ENCODE peak calls at places on chromosomes 1 and 21, in four cellular contexts. One of them, this sample, is unnamed.

GRCh38 chr21:25639922-25640670 is 1.0 kb downstream of the JAM2 start:
- DNase-seq in left ventricle myocardium superior: peak
- DNase-seq in T-helper 22 cell: no peak
- DNase-seq in activated CD8-positive, alpha-beta T cell treated with anti-CD3 and anti-CD28 coated beads for 36 hours: peak
- DNase-seq in this sample: no peak

GRCh38 chr1:86381223-86381622 is 14.9 kb downstream of the ODF2L start:
- DNase-seq in left ventricle myocardium superior: no peak
- DNase-seq in T-helper 22 cell: no peak
- DNase-seq in activated CD8-positive, alpha-beta T cell treated with anti-CD3 and anti-CD28 coated beads for 36 hours: no peak
- DNase-seq in this sample: no peak

GRCh38 chr1:12276225-12276624 is 46.4 kb downstream of the VPS13D start:
- DNase-seq in left ventricle myocardium superior: no peak
- DNase-seq in T-helper 22 cell: no peak
- DNase-seq in activated CD8-positive, alpha-beta T cell treated with anti-CD3 and anti-CD28 coated beads for 36 hours: no peak
- DNase-seq in this sample: no peak

GRCh38 chr1:44212355-44213221 is 683 bp upstream of the DMAP1 start:
- DNase-seq in left ventricle myocardium superior: no peak
- DNase-seq in T-helper 22 cell: peak
- DNase-seq in activated CD8-positive, alpha-beta T cell treated with anti-CD3 and anti-CD28 coated beads for 36 hours: peak
- DNase-seq in this sample: no peak

GRCh38 chr1:43307458-43308158 is 6.8 kb downstream of the TIE1 start:
- DNase-seq in left ventricle myocardium superior: no peak
- DNase-seq in T-helper 22 cell: no peak
- DNase-seq in activated CD8-positive, alpha-beta T cell treated with anti-CD3 and anti-CD28 coated beads for 36 hours: no peak
- DNase-seq in this sample: no peak

GRCh38 chr21:45409466-45410150 is 4.6 kb downstream of the COL18A1 start:
- DNase-seq in left ventricle myocardium superior: peak
- DNase-seq in T-helper 22 cell: no peak
- DNase-seq in activated CD8-positive, alpha-beta T cell treated with anti-CD3 and anti-CD28 coated beads for 36 hours: no peak
- DNase-seq in this sample: no peak

GRCh38 chr1:229037806-229038405 is 233.0 kb upstream of the RAB4A start:
- DNase-seq in left ventricle myocardium superior: no peak
- DNase-seq in T-helper 22 cell: no peak
- DNase-seq in activated CD8-positive, alpha-beta T cell treated with anti-CD3 and anti-CD28 coated beads for 36 hours: no peak
- DNase-seq in this sample: no peak

GRCh38 chr1:18972531-18972930 is 16.1 kb upstream of the IFFO2 start:
- DNase-seq in left ventricle myocardium superior: no peak
- DNase-seq in T-helper 22 cell: no peak
- DNase-seq in activated CD8-positive, alpha-beta T cell treated with anti-CD3 and anti-CD28 coated beads for 36 hours: peak
- DNase-seq in this sample: no peak

GRCh38 chr21:19684328-19684727 is 1280.7 kb upstream of the TMPRSS15 start:
- DNase-seq in left ventricle myocardium superior: no peak
- DNase-seq in T-helper 22 cell: no peak
- DNase-seq in activated CD8-positive, alpha-beta T cell treated with anti-CD3 and anti-CD28 coated beads for 36 hours: no peak
- DNase-seq in this sample: no peak